ENCODE peak calls at places on chromosome 21, in seven cellular contexts. D is trophoblast cell, G is neuronal stem cell, R is H9, J is IMR-90, V is mesendoderm, Y is mesenchymal stem cell. M is an unnamed sample.

GRCh38 chr21:45417256-45417950 is 12.4 kb downstream of the COL18A1 start:
- DNase-seq in V (no peak), R (no peak), D (no peak), Y (no peak), J (no peak), G (no peak), M (no peak)

GRCh38 chr21:45747802-45748445 is 104.4 kb downstream of the PCBP3 start:
- DNase-seq in V (peak; percentile 23), Y (peak; percentile 36), G (no peak), J (peak; percentile 51), R (no peak), D (no peak), M (no peak)

GRCh38 chr21:45620201-45620600 is 23.3 kb upstream of the PCBP3 start:
- DNase-seq in G (no peak), Y (no peak), J (no peak), V (no peak), D (no peak), R (no peak), M (no peak)

GRCh38 chr21:43984905-43985689 is 27.0 kb upstream of the TRAPPC10 start:
- DNase-seq in D (no peak), Y (peak; percentile 15), R (no peak), G (no peak), J (peak; percentile 24), V (peak; percentile 3), M (no peak)

GRCh38 chr21:45557611-45558043 is 15.4 kb upstream of the SLC19A1 start:
- DNase-seq in G (no peak), D (no peak), Y (no peak), R (no peak), J (no peak), V (no peak), M (no peak)

GRCh38 chr21:44531606-44532128 is 8.3 kb downstream of the KRTAP10-1 start:
- DNase-seq in G (no peak), V (no peak), Y (no peak), J (no peak), R (no peak), D (no peak), M (no peak)

GRCh38 chr21:45393833-45394638 is 10.9 kb upstream of the COL18A1 start:
- DNase-seq in G (no peak), D (no peak), R (no peak), V (no peak), Y (no peak), J (no peak), M (no peak)

GRCh38 chr21:44888581-44889550 is 15.4 kb upstream of the PTTG1IP start:
- DNase-seq in V (no peak), Y (no peak), J (no peak), D (no peak), R (no peak), G (no peak), M (no peak)

GRCh38 chr21:45986316-45987051 is 4.9 kb downstream of the COL6A1 start:
- DNase-seq in Y (no peak), R (no peak), J (no peak), D (no peak), V (no peak), G (no peak), M (no peak)

GRCh38 chr21:37378700-37379139 is 12.1 kb downstream of the DYRK1A start:
- DNase-seq in Y (no peak), J (no peak), R (no peak), D (no peak), V (no peak), G (no peak), M (no peak)

GRCh38 chr21:37383066-37383465 is 16.5 kb downstream of the DYRK1A start:
- DNase-seq in G (no peak), Y (no peak), J (no peak), V (peak; percentile 81), D (no peak), R (no peak), M (no peak)

GRCh38 chr21:37383784-37384311 is 17.3 kb downstream of the DYRK1A start:
- DNase-seq in G (no peak), R (no peak), J (no peak), D (no peak), V (no peak), Y (no peak), M (no peak)

GRCh38 chr21:37381883-37382585 is 15.5 kb downstream of the DYRK1A start:
- DNase-seq in V (no peak), D (no peak), J (peak; percentile 34), Y (no peak), G (no peak), R (no peak), M (no peak)

GRCh38 chr21:37380349-37381323 is 14.1 kb downstream of the DYRK1A start:
- DNase-seq in R (peak; percentile 49), G (no peak), V (peak; percentile 50), D (no peak), J (no peak), Y (no peak), M (no peak)
- H3K27ac ChIP-seq in R (peak overlapping the region; percentile 26), G (no peak overlapping the region), V (no peak overlapping the region), D (no peak overlapping the region), J (no peak overlapping the region), Y (no peak overlapping the region), M (no peak overlapping the region)

GRCh38 chr21:31346256-31346821 is 2.3 kb upstream of the TIAM1 start:
- DNase-seq in J (no peak), V (no peak), G (no peak), R (no peak), D (no peak), Y (no peak), M (no peak)

GRCh38 chr21:31349208-31349607 is 5.1 kb upstream of the TIAM1 start:
- DNase-seq in R (no peak), D (no peak), V (no peak), Y (no peak), J (no peak), G (no peak), M (no peak)

GRCh38 chr21:31348188-31348587 is 4.1 kb upstream of the TIAM1 start:
- DNase-seq in G (no peak), D (peak; percentile 64), Y (no peak), V (peak; percentile 74), R (no peak), J (no peak), M (no peak)

GRCh38 chr21:31343680-31344480 is at the start of gene TIAM1:
- DNase-seq in Y (peak; percentile 58), V (peak; percentile 93), J (peak; percentile 66), G (peak; percentile 42), D (peak; percentile 75), R (peak; percentile 74), M (peak; percentile 38)

DNA sequence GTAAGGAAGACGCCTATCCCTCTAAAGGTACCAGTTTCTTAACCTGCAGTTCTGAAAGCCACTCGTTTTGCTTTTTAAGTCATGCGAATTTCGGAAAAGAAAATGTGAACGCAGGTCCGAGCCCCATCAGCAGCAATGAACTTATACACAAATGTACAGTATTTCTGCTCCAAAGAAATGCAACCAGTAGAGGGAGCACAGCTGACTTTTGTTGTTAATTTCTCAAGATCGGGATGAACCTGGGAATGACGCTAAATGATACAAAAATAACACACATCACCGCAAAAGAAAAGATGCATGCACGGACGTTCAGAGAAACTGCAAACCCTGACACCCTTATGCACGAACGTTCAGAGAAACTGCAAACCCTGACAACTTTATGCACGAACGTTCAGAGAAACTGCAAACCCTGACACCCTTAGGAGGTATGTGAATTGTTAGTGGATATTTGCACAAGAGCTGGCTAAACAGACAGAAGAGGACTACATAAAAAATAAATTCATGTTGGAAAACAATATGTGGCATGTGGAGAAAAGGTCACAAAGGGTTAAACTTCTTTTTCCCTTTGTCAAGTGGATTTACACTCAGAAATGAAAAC is 3.5 kb upstream of the TIAM1 start:
- DNase-seq in Y (peak; percentile 31), J (peak; percentile 50), V (no peak), D (no peak), R (no peak), G (no peak), M (no peak)
- H2AK5ac ChIP-seq in Y (no peak overlapping the region), J (no peak overlapping the region), V (no peak overlapping the region), D (no peak overlapping the region), R (no peak overlapping the region), G (no peak overlapping the region), M (no peak overlapping the region)

DNA sequence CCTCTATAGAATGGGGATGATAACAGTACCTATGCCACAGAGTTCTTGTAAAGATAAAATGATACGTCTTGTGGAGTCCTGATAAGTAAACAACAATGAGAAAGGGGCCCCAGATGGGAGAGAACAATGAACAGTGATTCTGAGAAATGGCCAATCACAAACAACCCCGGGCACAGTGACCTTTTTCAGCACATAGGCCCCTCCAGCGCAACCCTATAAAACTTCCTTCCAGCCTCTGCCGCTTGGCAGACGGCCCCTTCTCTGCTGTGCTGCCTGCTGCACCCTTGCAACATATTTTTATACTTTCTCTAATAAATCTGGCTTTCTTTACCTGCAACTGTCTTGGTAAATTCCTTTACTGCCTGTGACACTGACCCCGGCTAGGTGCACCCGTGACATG is 8.9 kb downstream of the RCAN1 start:
- DNase-seq in G (no peak), R (no peak), J (no peak), D (no peak), Y (no peak), V (peak; percentile 19), M (no peak)
- H3K27ac ChIP-seq in G (no peak overlapping the region), R (no peak overlapping the region), J (no peak overlapping the region), D (no peak overlapping the region), Y (no peak overlapping the region), V (no peak overlapping the region), M (no peak overlapping the region)

GRCh38 chr21:33169360-33169759 is 60.4 kb upstream of the IFNAR2 start:
- DNase-seq in Y (no peak), G (no peak), V (no peak), R (no peak), D (no peak), J (no peak), M (no peak)
- H2AK5ac ChIP-seq in Y (no peak overlapping the region), G (no peak overlapping the region), V (no peak overlapping the region), R (no peak overlapping the region), D (no peak overlapping the region), J (no peak overlapping the region), M (no peak overlapping the region)

GRCh38 chr21:15211491-15212133 is 146.8 kb upstream of the NRIP1 start:
- DNase-seq in J (no peak), D (no peak), V (no peak), G (no peak), Y (peak; percentile 15), R (no peak), M (no peak)
- H3K27ac ChIP-seq in J (no peak overlapping the region), D (no peak overlapping the region), V (no peak overlapping the region), G (no peak overlapping the region), Y (no peak overlapping the region), R (no peak overlapping the region), M (no peak overlapping the region)

M was measured in H1.